ENCODE peak calls at places on chromosomes 13 and 19, in four cellular contexts. J, X, Z and N are unnamed samples.
A peak's percentile ranks its signal among the peaks of the same experiment; 100 is the strongest.

GRCh38 chr13:83672611-83673010 is 209.7 kb downstream of the SLITRK1 start:
- DNase-seq in J (no peak), X (no peak), Z (no peak), N (no peak)

GRCh38 chr19:49875801-49876421 is 1.2 kb downstream of the AKT1S1 start:
- DNase-seq in J (no peak), X (peak; percentile 51), Z (peak; percentile 55), N (no peak)

GRCh38 chr13:90690458-90691063 is 656.9 kb upstream of the MIR17HG start:
- DNase-seq in J (no peak), X (peak; percentile 94), Z (no peak), N (no peak)

GRCh38 chr13:80040977-80041310 is 300.0 kb downstream of the SPRY2 start:
- DNase-seq in J (no peak), X (no peak), Z (no peak), N (no peak)

GRCh38 chr13:114264886-114265611 is 16.4 kb upstream of the UPF3A start:
- DNase-seq in J (peak; percentile 24), X (no peak), Z (no peak), N (no peak)

GRCh38 chr13:50654341-50654740 is 189.2 kb downstream of the DLEU7 start:
- DNase-seq in J (no peak), X (no peak), Z (no peak), N (no peak)

GRCh38 chr19:14450168-14450874 is 17.2 kb downstream of the PKN1 start:
- DNase-seq in J (no peak), X (no peak), Z (no peak), N (peak; percentile 76)

GRCh38 chr19:9885077-9885552 is 50.0 kb downstream of the PIN1 start:
- DNase-seq in J (no peak), X (peak; percentile 74), Z (no peak), N (no peak)

GRCh38 chr19:57438925-57439324 is 3.8 kb downstream of the ZNF749 start:
- DNase-seq in J (no peak), X (no peak), Z (no peak), N (no peak)

GRCh38 chr19:44725251-44725650 is 23.3 kb upstream of the BCL3 start:
- DNase-seq in J (no peak), X (no peak), Z (no peak), N (no peak)

GRCh38 chr19:19224852-19225494 is 13.2 kb downstream of the NCAN start:
- DNase-seq in J (peak; percentile 59), X (peak; percentile 70), Z (peak; percentile 10), N (peak; percentile 92)

GRCh38 chr19:47726467-47726866 is 13.2 kb downstream of the EHD2 start:
- DNase-seq in J (no peak), X (peak; percentile 78), Z (no peak), N (no peak)

GRCh38 chr19:58047672-58048071 is 11.4 kb upstream of the ZNF135 start:
- DNase-seq in J (no peak), X (no peak), Z (no peak), N (no peak)

GRCh38 chr19:45238556-45238955 is 6.7 kb downstream of the EXOC3L2 start:
- DNase-seq in J (no peak), X (no peak), Z (no peak), N (no peak)

GRCh38 chr13:97429681-97430081 is 4.3 kb upstream of the RAP2A start:
- DNase-seq in J (no peak), X (peak; percentile 36), Z (no peak), N (no peak)

GRCh38 chr19:50053119-50053518 is 27.3 kb downstream of the ZNF473 start:
- DNase-seq in J (no peak), X (no peak), Z (no peak), N (peak; percentile 23)

GRCh38 chr19:14381689-14382474 is 638 bp downstream of the ADGRE5 start:
- DNase-seq in J (peak; percentile 58), X (peak; percentile 53), Z (peak; percentile 28), N (peak; percentile 53)

GRCh38 chr13:49320975-49321374 is 73.2 kb downstream of the CDADC1 start:
- DNase-seq in J (no peak), X (no peak), Z (no peak), N (no peak)

GRCh38 chr13:79767126-79767525 is 286.2 kb downstream of the NDFIP2 start:
- DNase-seq in J (no peak), X (peak; percentile 17), Z (no peak), N (no peak)

GRCh38 chr13:59834801-59835200 is 328.9 kb downstream of the DIAPH3 start:
- DNase-seq in J (peak; percentile 41), X (peak; percentile 17), Z (no peak), N (no peak)

GRCh38 chr19:53785196-53785889 is 38.8 kb downstream of the NLRP12 start:
- DNase-seq in J (peak; percentile 3), X (no peak), Z (no peak), N (no peak)

GRCh38 chr13:99969934-99970760 is 1.4 kb downstream of the ZIC5 start:
- DNase-seq in J (peak; percentile 27), X (no peak), Z (no peak), N (no peak)

GRCh38 chr13:36795463-36795862 is 23.6 kb upstream of the RFXAP start:
- DNase-seq in J (no peak), X (no peak), Z (no peak), N (no peak)

GRCh38 chr13:96542986-96543385 is 451.3 kb downstream of the OXGR1 start:
- DNase-seq in J (no peak), X (no peak), Z (no peak), N (no peak)

GRCh38 chr19:2549701-2550191 is 73.8 kb downstream of the GADD45B start:
- DNase-seq in J (peak; percentile 58), X (peak; percentile 98), Z (peak; percentile 94), N (no peak)

DNA sequence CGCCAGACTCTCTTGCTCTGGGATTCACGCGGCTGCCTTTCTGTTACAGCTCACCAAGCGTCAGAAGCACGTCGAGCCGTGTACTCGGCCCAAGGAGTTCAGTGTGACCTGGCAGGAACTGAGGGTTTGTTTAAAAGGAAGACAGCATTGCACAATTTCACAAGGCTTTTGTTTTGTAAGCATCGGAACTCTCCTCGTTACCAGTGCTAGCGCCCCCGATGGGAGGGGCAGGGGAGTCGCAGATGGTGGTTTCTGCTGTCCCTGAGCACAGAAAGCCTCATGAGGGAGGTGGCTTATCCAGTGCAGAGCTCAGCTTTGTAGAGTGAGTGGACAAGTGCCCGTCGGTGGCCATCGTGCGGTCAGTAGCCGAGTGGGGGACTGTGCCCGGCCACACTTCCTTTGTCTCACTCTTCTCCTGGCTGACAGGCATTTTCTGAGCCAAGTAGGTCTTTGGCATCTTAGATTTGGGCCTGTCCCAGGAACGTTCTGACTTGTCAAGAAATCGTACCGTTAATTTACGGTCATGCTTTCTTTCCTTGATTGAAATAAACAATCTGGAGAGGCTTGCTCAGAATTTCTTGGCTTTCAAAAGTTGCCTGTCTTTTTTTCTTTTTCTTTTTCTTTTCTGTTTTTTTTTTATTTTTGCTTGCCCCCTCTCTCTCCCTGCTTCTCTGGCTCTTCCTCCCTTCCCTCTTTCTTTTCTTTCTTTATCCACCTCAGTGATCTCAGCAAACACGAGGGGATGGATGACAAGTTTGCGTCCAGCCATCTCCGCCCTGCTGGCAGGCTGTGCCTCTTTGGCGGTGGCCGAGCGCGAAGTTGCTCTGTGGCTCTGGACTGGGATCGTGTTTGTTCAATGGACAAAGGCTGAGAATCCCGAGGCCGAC is 7.7 kb downstream of the KDM4B start:
- DNase-seq in J (peak; percentile 90), X (peak; percentile 99), Z (peak; percentile 85), N (no peak)
- TF ChIP-seq CTCF in J (peak; percentile 54), X (peak; percentile 78), Z (peak; percentile 32), N (peak; percentile 4)

GRCh38 chr13:43411741-43412140 is 375.0 kb downstream of the ENOX1 start:
- DNase-seq in J (no peak), X (no peak), Z (no peak), N (no peak)

GRCh38 chr13:43411211-43411610 is 375.6 kb downstream of the ENOX1 start:
- DNase-seq in J (no peak), X (no peak), Z (no peak), N (no peak)

GRCh38 chr13:43405457-43405856 is 381.3 kb downstream of the ENOX1 start:
- DNase-seq in J (peak; percentile 81), X (peak; percentile 62), Z (no peak), N (no peak)

GRCh38 chr13:43408274-43408673 is 378.5 kb downstream of the ENOX1 start:
- DNase-seq in J (no peak), X (no peak), Z (no peak), N (no peak)

DNA sequence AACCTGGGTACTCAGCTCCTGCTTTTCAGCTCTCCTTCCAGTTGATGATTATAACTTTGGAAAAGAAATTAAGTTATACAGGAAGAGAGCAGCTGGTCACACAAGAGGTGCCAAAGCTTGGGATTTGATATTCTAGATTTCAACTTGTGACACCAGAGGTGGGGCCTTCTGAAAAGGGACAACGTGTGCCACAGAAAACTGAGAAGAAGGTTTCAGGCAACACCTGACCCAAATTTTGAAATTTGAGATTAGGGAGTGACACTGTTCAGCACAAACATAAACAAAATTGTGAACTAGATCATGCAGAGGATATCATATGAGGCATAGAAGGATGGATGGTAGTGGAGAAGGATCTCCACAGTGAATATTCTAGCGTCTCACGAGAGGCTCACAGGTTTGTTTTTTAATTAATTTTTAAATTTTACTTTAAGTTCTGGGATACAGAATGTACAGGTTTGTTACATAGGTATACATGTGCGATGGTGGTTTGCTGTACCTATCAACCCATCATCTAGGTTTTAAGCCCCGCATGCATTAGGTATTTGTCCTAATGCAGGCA is 379.7 kb downstream of the ENOX1 start:
- DNase-seq in J (no peak), X (no peak), Z (no peak), N (no peak)
- TF ChIP-seq CTCF in J (no peak), X (no peak), Z (no peak), N (no peak)

GRCh38 chr13:109198585-109198984 is 569.2 kb downstream of the MYO16 start:
- DNase-seq in J (peak; percentile 96), X (no peak), Z (no peak), N (no peak)

GRCh38 chr13:109200556-109200955 is 571.1 kb downstream of the MYO16 start:
- DNase-seq in J (no peak), X (no peak), Z (no peak), N (no peak)

GRCh38 chr13:109199280-109199679 is 569.9 kb downstream of the MYO16 start:
- DNase-seq in J (no peak), X (no peak), Z (no peak), N (no peak)

GRCh38 chr13:109192306-109192705 is 562.9 kb downstream of the MYO16 start:
- DNase-seq in J (no peak), X (no peak), Z (no peak), N (no peak)

GRCh38 chr13:109196896-109197295 is 567.5 kb downstream of the MYO16 start:
- DNase-seq in J (no peak), X (no peak), Z (no peak), N (no peak)
- TF ChIP-seq CTCF in J (no peak), X (no peak), Z (no peak), N (peak; percentile 5)

DNA sequence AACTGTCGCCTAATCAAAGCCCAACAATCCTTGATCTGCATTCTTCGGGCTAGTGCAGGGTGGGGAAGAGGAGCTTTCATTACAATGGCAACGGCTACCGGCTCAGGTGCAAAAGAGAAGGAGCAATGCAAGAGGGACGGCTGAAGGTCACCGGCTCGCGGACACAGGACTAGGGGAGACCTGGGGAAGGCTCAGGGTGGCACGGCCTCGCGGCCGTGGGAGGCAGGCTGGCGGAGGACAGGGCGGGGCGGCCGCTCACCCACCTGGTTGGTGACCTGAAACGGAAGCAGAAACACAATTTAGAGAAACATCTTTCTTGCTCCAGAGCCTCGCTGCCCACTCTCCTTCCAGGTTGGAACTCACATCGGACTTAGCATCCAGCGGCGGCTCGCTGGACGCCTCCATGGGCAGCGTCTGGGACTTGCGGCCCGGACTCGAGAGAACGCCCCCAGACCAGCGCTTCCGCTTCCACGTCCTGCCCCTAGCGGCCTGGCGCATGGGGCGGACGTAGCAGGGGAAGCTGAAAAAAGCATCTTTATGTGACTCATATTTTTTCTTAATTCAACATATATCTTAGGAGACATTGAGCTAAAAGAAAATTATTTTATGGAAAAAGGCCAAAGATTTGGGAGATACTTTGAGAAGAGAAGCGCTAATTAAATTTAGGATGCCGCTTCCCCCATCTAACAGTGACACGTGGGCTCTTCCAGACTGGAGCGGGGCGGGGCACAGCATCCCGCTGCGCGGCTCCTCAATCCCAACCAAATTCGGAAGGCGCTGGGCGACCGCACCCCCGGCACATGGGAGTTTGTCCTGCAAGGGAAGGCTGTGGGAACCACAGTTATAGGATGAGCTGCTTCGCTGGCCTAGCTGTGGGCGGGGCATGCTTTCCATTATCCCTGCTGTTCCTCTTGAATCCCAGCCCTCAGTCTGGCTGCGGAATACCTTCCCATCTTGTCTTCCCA is at the start of gene COMMD6:
- DNase-seq in J (peak; percentile 86), X (peak; percentile 92), Z (peak; percentile 46), N (peak; percentile 83)
- TF ChIP-seq CTCF in J (no peak), X (no peak), Z (peak; percentile 84), N (no peak)